ENCODE peak calls at places on chromosomes 6 and 20, in four cellular contexts. J, T, W and O are unnamed samples.

GRCh38 chr6:18491303-18492090 is 104.3 kb downstream of the RNF144B start:
- DNase-seq in W (no peak), T (no peak), J (no peak), O (no peak)

GRCh38 chr6:84764332-84765049 is at the start of gene TBX18:
- DNase-seq in J (peak; percentile 98), T (peak; percentile 95), W (no peak), O (peak; percentile 98)

GRCh38 chr20:40268321-40269075 is 420.5 kb downstream of the MAFB start:
- DNase-seq in J (no peak), W (no peak), T (no peak), O (no peak)

GRCh38 chr6:100176321-100176950 is 182.4 kb upstream of the MCHR2 start:
- DNase-seq in T (peak; percentile 34), W (peak; percentile 9), J (peak; percentile 44), O (no peak)

GRCh38 chr6:115612796-115613479 is 447.8 kb downstream of the FRK start:
- DNase-seq in J (no peak), T (no peak), W (no peak), O (no peak)

GRCh38 chr6:33112148-33112547 is 36.4 kb downstream of the HLA-DPB1 start:
- DNase-seq in T (peak; percentile 59), W (peak; percentile 26), J (peak; percentile 10), O (peak; percentile 66)

GRCh38 chr6:23349521-23350147 is 776.4 kb upstream of the NRSN1 start:
- DNase-seq in W (no peak), T (peak; percentile 90), J (peak; percentile 28), O (no peak)

GRCh38 chr6:70834520-70834919 is 122.3 kb downstream of the B3GAT2 start:
- DNase-seq in J (no peak), T (no peak), W (no peak), O (no peak)

GRCh38 chr20:61582196-61582923 is 330.3 kb downstream of the CDH4 start:
- DNase-seq in T (no peak), J (no peak), W (no peak), O (no peak)

GRCh38 chr6:53888931-53889330 is 94.1 kb downstream of the LRRC1 start:
- DNase-seq in T (peak; percentile 12), J (no peak), W (no peak), O (no peak)

GRCh38 chr6:2695464-2696095 is 55.1 kb downstream of the MYLK4 start:
- DNase-seq in W (no peak), T (peak; percentile 44), J (peak; percentile 10), O (no peak)

GRCh38 chr6:108359901-108360882 is 65.3 kb downstream of the AFG1L start:
- DNase-seq in T (no peak), W (no peak), J (no peak), O (no peak)
- TF ChIP-seq CTCF in T (peak; percentile 43), W (peak; percentile 27), J (no peak), O (peak; percentile 14)

GRCh38 chr6:114343782-114344144 is 940 bp upstream of the HS3ST5 start:
- DNase-seq in W (no peak), J (no peak), T (no peak), O (no peak)
- H3K27ac ChIP-seq in W (peak overlapping the region; percentile 49), J (no peak overlapping the region), T (no peak overlapping the region), O (no peak overlapping the region)

DNA sequence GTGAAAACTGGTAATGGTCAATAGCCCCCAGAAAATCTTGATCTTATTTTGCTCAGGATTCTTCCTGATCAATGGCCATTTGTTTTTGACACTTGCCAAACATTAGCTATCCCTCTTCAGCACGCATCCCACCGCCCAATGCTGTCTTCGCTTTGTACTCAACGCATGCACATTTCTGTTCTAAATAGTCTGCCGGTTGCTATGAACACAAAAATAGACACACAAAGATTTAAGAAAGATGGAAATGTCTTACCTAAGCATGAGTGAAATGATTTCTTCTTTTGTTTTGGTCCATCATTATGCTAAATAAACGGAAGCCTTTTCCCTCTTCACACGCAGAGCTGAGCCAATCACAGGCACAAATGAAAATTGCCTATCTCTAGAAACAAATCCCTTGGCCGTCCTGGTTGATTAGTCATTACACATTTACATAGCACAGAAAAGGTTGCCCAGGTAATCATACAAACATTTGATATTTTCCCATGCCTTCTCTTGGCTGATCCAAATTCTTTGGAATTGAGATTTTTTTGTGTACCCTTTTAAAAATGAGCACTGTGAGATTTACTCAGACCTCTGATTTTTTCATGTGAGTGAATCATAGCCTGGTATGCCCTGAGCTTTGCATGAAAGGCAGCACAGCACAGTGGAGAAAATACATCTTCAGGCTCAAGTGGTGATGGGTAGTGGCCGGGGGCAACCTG is 70.5 kb upstream of the FAM184A start:
- DNase-seq in W (no peak), J (no peak), T (no peak), O (no peak)
- H3K4me3 ChIP-seq in W (no peak overlapping the region), J (no peak overlapping the region), T (no peak overlapping the region), O (no peak overlapping the region)

GRCh38 chr20:35991142-35991771 is 22.9 kb downstream of the CNBD2 start:
- DNase-seq in J (peak; percentile 53), W (peak; percentile 46), T (peak; percentile 39), O (peak; percentile 32)
- TF ChIP-seq CTCF in J (peak; percentile 44), W (peak; percentile 41), T (peak; percentile 49), O (peak; percentile 52)

GRCh38 chr20:44714102-44714700 is 968 bp upstream of the CCN5 start:
- DNase-seq in W (no peak), J (no peak), T (no peak), O (no peak)

GRCh38 chr20:44716309-44717106 is 1.3 kb downstream of the CCN5 start:
- DNase-seq in J (no peak), W (no peak), T (no peak), O (no peak)

GRCh38 chr20:44715495-44716308 is 533 bp downstream of the CCN5 start:
- DNase-seq in T (no peak), W (no peak), J (no peak), O (no peak)

GRCh38 chr20:44717986-44718385 is 2.8 kb downstream of the CCN5 start:
- DNase-seq in T (no peak), W (no peak), J (peak; percentile 55), O (peak; percentile 83)

GRCh38 chr20:44714701-44715494 is at the start of gene CCN5:
- DNase-seq in T (peak; percentile 57), W (no peak), J (peak; percentile 79), O (no peak)
- H3K27ac ChIP-seq in T (no peak within 1 kb of the TSS), W (no peak within 1 kb of the TSS), J (peak within 1 kb of the TSS; percentile 98), O (no peak within 1 kb of the TSS)